ENCODE peak calls at places on chromosomes 16 and 17, in eight cellular contexts. One of them, this sample, is unnamed.

GRCh38 chr16:67482260-67482924 is 955 bp downstream of the AGRP start:
- DNase-seq in memory B cell: no peak
- DNase-seq in GM23248: no peak
- DNase-seq in left colon: peak; percentile 24
- DNase-seq in NCI-H82: no peak
- DNase-seq in activated T-cell treated with anti-CD3 and anti-CD28 coated beads for 1 hour: no peak
- DNase-seq in stomach: no peak
- DNase-seq in AG04450: no peak
- DNase-seq in this sample: no peak

GRCh38 chr17:50330151-50330753 is 15.7 kb upstream of the XYLT2 start:
- DNase-seq in left colon: no peak
- DNase-seq in memory B cell: no peak
- DNase-seq in activated T-cell treated with anti-CD3 and anti-CD28 coated beads for 1 hour: no peak
- DNase-seq in GM23248: no peak
- DNase-seq in NCI-H82: no peak
- DNase-seq in AG04450: no peak
- DNase-seq in stomach: no peak
- DNase-seq in this sample: no peak

GRCh38 chr17:79684132-79684985 is 46.4 kb upstream of the ENPP7 start:
- DNase-seq in activated T-cell treated with anti-CD3 and anti-CD28 coated beads for 1 hour: no peak
- DNase-seq in GM23248: no peak
- DNase-seq in stomach: no peak
- DNase-seq in AG04450: no peak
- DNase-seq in NCI-H82: no peak
- DNase-seq in left colon: no peak
- DNase-seq in memory B cell: no peak
- DNase-seq in this sample: no peak

GRCh38 chr17:64245218-64246145 is 17.6 kb downstream of the TEX2 start:
- DNase-seq in activated T-cell treated with anti-CD3 and anti-CD28 coated beads for 1 hour: no peak
- DNase-seq in NCI-H82: no peak
- DNase-seq in GM23248: peak; percentile 24
- DNase-seq in stomach: no peak
- DNase-seq in memory B cell: no peak
- DNase-seq in left colon: no peak
- DNase-seq in AG04450: no peak
- DNase-seq in this sample: peak; percentile 33

GRCh38 chr16:67241008-67241900 is 6.0 kb downstream of the FHOD1 start:
- DNase-seq in memory B cell: no peak
- DNase-seq in AG04450: peak; percentile 67
- DNase-seq in left colon: peak; percentile 74
- DNase-seq in GM23248: peak; percentile 92
- DNase-seq in stomach: peak; percentile 91
- DNase-seq in NCI-H82: no peak
- DNase-seq in activated T-cell treated with anti-CD3 and anti-CD28 coated beads for 1 hour: no peak
- DNase-seq in this sample: peak; percentile 36

GRCh38 chr17:17090642-17091103 is 48.4 kb downstream of the MPRIP start:
- DNase-seq in activated T-cell treated with anti-CD3 and anti-CD28 coated beads for 1 hour: no peak
- DNase-seq in AG04450: no peak
- DNase-seq in memory B cell: no peak
- DNase-seq in stomach: peak; percentile 80
- DNase-seq in left colon: peak; percentile 74
- DNase-seq in NCI-H82: no peak
- DNase-seq in GM23248: no peak
- DNase-seq in this sample: no peak

GRCh38 chr16:65532846-65533245 is 411.0 kb upstream of the CDH11 start:
- DNase-seq in memory B cell: no peak
- DNase-seq in AG04450: no peak
- DNase-seq in left colon: no peak
- DNase-seq in GM23248: no peak
- DNase-seq in stomach: no peak
- DNase-seq in activated T-cell treated with anti-CD3 and anti-CD28 coated beads for 1 hour: no peak
- DNase-seq in NCI-H82: peak; percentile 43
- DNase-seq in this sample: no peak

GRCh38 chr17:47218896-47219430 is 9.8 kb downstream of the MYL4 start:
- DNase-seq in AG04450: no peak
- DNase-seq in stomach: peak; percentile 37
- DNase-seq in activated T-cell treated with anti-CD3 and anti-CD28 coated beads for 1 hour: no peak
- DNase-seq in GM23248: no peak
- DNase-seq in NCI-H82: no peak
- DNase-seq in memory B cell: no peak
- DNase-seq in left colon: no peak
- DNase-seq in this sample: no peak

GRCh38 chr17:21039839-21040575 is 2.8 kb downstream of the USP22 start:
- DNase-seq in stomach: no peak
- DNase-seq in activated T-cell treated with anti-CD3 and anti-CD28 coated beads for 1 hour: no peak
- DNase-seq in memory B cell: no peak
- DNase-seq in left colon: peak; percentile 28
- DNase-seq in GM23248: peak; percentile 74
- DNase-seq in NCI-H82: peak; percentile 92
- DNase-seq in AG04450: no peak
- DNase-seq in this sample: no peak

GRCh38 chr17:42002175-42002791 is 15.0 kb downstream of the DNAJC7 start:
- DNase-seq in activated T-cell treated with anti-CD3 and anti-CD28 coated beads for 1 hour: no peak
- DNase-seq in AG04450: no peak
- DNase-seq in left colon: no peak
- DNase-seq in NCI-H82: no peak
- DNase-seq in memory B cell: no peak
- DNase-seq in GM23248: no peak
- DNase-seq in stomach: no peak
- DNase-seq in this sample: no peak

GRCh38 chr16:88611220-88611821 is 27.1 kb upstream of the IL17C start:
- DNase-seq in memory B cell: no peak
- DNase-seq in AG04450: no peak
- DNase-seq in activated T-cell treated with anti-CD3 and anti-CD28 coated beads for 1 hour: no peak
- DNase-seq in GM23248: no peak
- DNase-seq in stomach: no peak
- DNase-seq in left colon: no peak
- DNase-seq in NCI-H82: no peak
- DNase-seq in this sample: no peak

GRCh38 chr17:44940321-44940720 is 7.3 kb downstream of the KIF18B start:
- DNase-seq in NCI-H82: no peak
- DNase-seq in left colon: no peak
- DNase-seq in AG04450: no peak
- DNase-seq in memory B cell: no peak
- DNase-seq in stomach: no peak
- DNase-seq in GM23248: peak; percentile 51
- DNase-seq in activated T-cell treated with anti-CD3 and anti-CD28 coated beads for 1 hour: no peak
- DNase-seq in this sample: no peak

GRCh38 chr16:84686702-84687298 is 13.0 kb upstream of the USP10 start:
- DNase-seq in stomach: no peak
- DNase-seq in AG04450: no peak
- DNase-seq in NCI-H82: peak; percentile 46
- DNase-seq in activated T-cell treated with anti-CD3 and anti-CD28 coated beads for 1 hour: no peak
- DNase-seq in memory B cell: no peak
- DNase-seq in left colon: no peak
- DNase-seq in GM23248: no peak
- DNase-seq in this sample: no peak

GRCh38 chr17:48563385-48563838 is 14.7 kb downstream of the HOXB4 start:
- DNase-seq in AG04450: no peak
- DNase-seq in stomach: no peak
- DNase-seq in activated T-cell treated with anti-CD3 and anti-CD28 coated beads for 1 hour: no peak
- DNase-seq in left colon: no peak
- DNase-seq in memory B cell: no peak
- DNase-seq in NCI-H82: no peak
- DNase-seq in GM23248: no peak
- DNase-seq in this sample: no peak

GRCh38 chr17:78674156-78674555 is 97.0 kb upstream of the DNAH17 start:
- DNase-seq in stomach: no peak
- DNase-seq in NCI-H82: no peak
- DNase-seq in GM23248: no peak
- DNase-seq in left colon: no peak
- DNase-seq in memory B cell: no peak
- DNase-seq in AG04450: no peak
- DNase-seq in activated T-cell treated with anti-CD3 and anti-CD28 coated beads for 1 hour: no peak
- DNase-seq in this sample: no peak

GRCh38 chr17:6558932-6559752 is 2.8 kb upstream of the PITPNM3 start:
- DNase-seq in memory B cell: no peak
- DNase-seq in AG04450: no peak
- DNase-seq in stomach: no peak
- DNase-seq in left colon: no peak
- DNase-seq in GM23248: no peak
- DNase-seq in NCI-H82: no peak
- DNase-seq in activated T-cell treated with anti-CD3 and anti-CD28 coated beads for 1 hour: no peak
- DNase-seq in this sample: no peak

GRCh38 chr17:32909787-32910369 is 18.1 kb upstream of the TMEM98 start:
- DNase-seq in left colon: peak; percentile 88
- DNase-seq in AG04450: peak; percentile 66
- DNase-seq in GM23248: peak; percentile 91
- DNase-seq in activated T-cell treated with anti-CD3 and anti-CD28 coated beads for 1 hour: peak; percentile 10
- DNase-seq in stomach: peak; percentile 90
- DNase-seq in NCI-H82: peak; percentile 79
- DNase-seq in memory B cell: peak; percentile 60
- DNase-seq in this sample: peak; percentile 86

GRCh38 chr17:62001105-62001504 is 64.0 kb downstream of the MED13 start:
- DNase-seq in activated T-cell treated with anti-CD3 and anti-CD28 coated beads for 1 hour: no peak
- DNase-seq in GM23248: no peak
- DNase-seq in stomach: no peak
- DNase-seq in NCI-H82: no peak
- DNase-seq in memory B cell: no peak
- DNase-seq in AG04450: no peak
- DNase-seq in left colon: no peak
- DNase-seq in this sample: no peak

GRCh38 chr16:19115148-19116021 is 1.6 kb downstream of the ITPRIPL2 start:
- DNase-seq in activated T-cell treated with anti-CD3 and anti-CD28 coated beads for 1 hour: no peak
- DNase-seq in stomach: no peak
- DNase-seq in AG04450: no peak
- DNase-seq in NCI-H82: no peak
- DNase-seq in GM23248: no peak
- DNase-seq in left colon: no peak
- DNase-seq in memory B cell: no peak
- DNase-seq in this sample: no peak

GRCh38 chr16:69417537-69418199 is 6.8 kb upstream of the CYB5B start:
- DNase-seq in NCI-H82: no peak
- DNase-seq in activated T-cell treated with anti-CD3 and anti-CD28 coated beads for 1 hour: no peak
- DNase-seq in GM23248: peak; percentile 65
- DNase-seq in stomach: no peak
- DNase-seq in left colon: no peak
- DNase-seq in AG04450: no peak
- DNase-seq in memory B cell: no peak
- DNase-seq in this sample: no peak

GRCh38 chr17:39687101-39687545 is 734 bp downstream of the PGAP3 start:
- DNase-seq in NCI-H82: peak; percentile 78
- DNase-seq in stomach: no peak
- DNase-seq in AG04450: no peak
- DNase-seq in memory B cell: no peak
- DNase-seq in activated T-cell treated with anti-CD3 and anti-CD28 coated beads for 1 hour: no peak
- DNase-seq in left colon: no peak
- DNase-seq in GM23248: no peak
- DNase-seq in this sample: no peak

GRCh38 chr17:27506348-27507218 is 50.3 kb downstream of the KSR1 start:
- DNase-seq in AG04450: no peak
- DNase-seq in stomach: no peak
- DNase-seq in GM23248: no peak
- DNase-seq in memory B cell: peak; percentile 37
- DNase-seq in left colon: no peak
- DNase-seq in activated T-cell treated with anti-CD3 and anti-CD28 coated beads for 1 hour: no peak
- DNase-seq in NCI-H82: no peak
- DNase-seq in this sample: no peak

GRCh38 chr17:1275962-1276736 is 3.3 kb upstream of the TRARG1 start:
- DNase-seq in AG04450: no peak
- DNase-seq in GM23248: peak; percentile 67
- DNase-seq in memory B cell: peak; percentile 71
- DNase-seq in activated T-cell treated with anti-CD3 and anti-CD28 coated beads for 1 hour: peak; percentile 71
- DNase-seq in NCI-H82: peak; percentile 87
- DNase-seq in left colon: peak; percentile 81
- DNase-seq in stomach: peak; percentile 73
- DNase-seq in this sample: no peak

GRCh38 chr16:29111421-29111820 is 126.6 kb downstream of the LAT start:
- DNase-seq in AG04450: no peak
- DNase-seq in GM23248: no peak
- DNase-seq in NCI-H82: no peak
- DNase-seq in memory B cell: no peak
- DNase-seq in activated T-cell treated with anti-CD3 and anti-CD28 coated beads for 1 hour: no peak
- DNase-seq in stomach: no peak
- DNase-seq in left colon: no peak
- DNase-seq in this sample: no peak

GRCh38 chr17:44176257-44176656 is 5.8 kb downstream of the ASB16 start:
- DNase-seq in memory B cell: no peak
- DNase-seq in stomach: no peak
- DNase-seq in GM23248: no peak
- DNase-seq in activated T-cell treated with anti-CD3 and anti-CD28 coated beads for 1 hour: no peak
- DNase-seq in left colon: no peak
- DNase-seq in NCI-H82: no peak
- DNase-seq in AG04450: no peak
- DNase-seq in this sample: no peak

This sample was measured in HFF-Myc.